ENCODE peak calls at places on chromosomes 3 and 15, in five cellular contexts. One of them, this sample, is unnamed.

GRCh38 chr3:133649486-133650068 is 12.2 kb downstream of the TOPBP1 start:
- DNase-seq in astrocyte of the spinal cord: no peak
- DNase-seq in effector memory CD4-positive, alpha-beta T cell: no peak
- DNase-seq in GM23338: no peak
- DNase-seq in AG09309: no peak
- DNase-seq in this sample: no peak

GRCh38 chr15:77533530-77533929 is 99.2 kb downstream of the LINGO1 start:
- DNase-seq in astrocyte of the spinal cord: no peak
- DNase-seq in effector memory CD4-positive, alpha-beta T cell: no peak
- DNase-seq in GM23338: peak; percentile 53
- DNase-seq in AG09309: no peak
- DNase-seq in this sample: no peak

GRCh38 chr3:187744169-187745151 is 808 bp downstream of the BCL6 start:
- DNase-seq in astrocyte of the spinal cord: peak; percentile 67
- DNase-seq in effector memory CD4-positive, alpha-beta T cell: peak; percentile 45
- DNase-seq in GM23338: peak; percentile 54
- DNase-seq in AG09309: no peak
- DNase-seq in this sample: no peak

GRCh38 chr3:143070977-143071551 is 48.5 kb upstream of the CHST2 start:
- DNase-seq in astrocyte of the spinal cord: peak; percentile 75
- DNase-seq in effector memory CD4-positive, alpha-beta T cell: no peak
- DNase-seq in GM23338: peak; percentile 76
- DNase-seq in AG09309: peak; percentile 90
- DNase-seq in this sample: peak; percentile 26

GRCh38 chr3:176953106-176954080 is 243.9 kb downstream of the TBL1XR1 start:
- DNase-seq in astrocyte of the spinal cord: peak; percentile 39
- DNase-seq in effector memory CD4-positive, alpha-beta T cell: no peak
- DNase-seq in GM23338: no peak
- DNase-seq in AG09309: peak; percentile 39
- DNase-seq in this sample: no peak

GRCh38 chr15:55744026-55744655 is 1.2 kb upstream of the PRTG start:
- DNase-seq in astrocyte of the spinal cord: no peak
- DNase-seq in effector memory CD4-positive, alpha-beta T cell: no peak
- DNase-seq in GM23338: no peak
- DNase-seq in AG09309: no peak
- DNase-seq in this sample: no peak

GRCh38 chr15:48842501-48842900 is 31.6 kb upstream of the CEP152 start:
- DNase-seq in astrocyte of the spinal cord: no peak
- DNase-seq in effector memory CD4-positive, alpha-beta T cell: no peak
- DNase-seq in GM23338: no peak
- DNase-seq in AG09309: no peak
- DNase-seq in this sample: no peak

GRCh38 chr3:5053021-5053831 is 68.9 kb upstream of the ARL8B start:
- DNase-seq in astrocyte of the spinal cord: peak; percentile 80
- DNase-seq in effector memory CD4-positive, alpha-beta T cell: no peak
- DNase-seq in GM23338: no peak
- DNase-seq in AG09309: peak; percentile 59
- DNase-seq in this sample: no peak

GRCh38 chr3:30679045-30679444 is 72.6 kb downstream of the TGFBR2 start:
- DNase-seq in astrocyte of the spinal cord: no peak
- DNase-seq in effector memory CD4-positive, alpha-beta T cell: no peak
- DNase-seq in GM23338: no peak
- DNase-seq in AG09309: no peak
- DNase-seq in this sample: no peak

GRCh38 chr15:101642361-101642760 is 9.8 kb downstream of the TM2D3 start:
- DNase-seq in astrocyte of the spinal cord: no peak
- DNase-seq in effector memory CD4-positive, alpha-beta T cell: no peak
- DNase-seq in GM23338: no peak
- DNase-seq in AG09309: no peak
- DNase-seq in this sample: no peak

GRCh38 chr3:134636406-134636805 is 14.4 kb downstream of the KY start:
- DNase-seq in astrocyte of the spinal cord: no peak
- DNase-seq in effector memory CD4-positive, alpha-beta T cell: no peak
- DNase-seq in GM23338: no peak
- DNase-seq in AG09309: no peak
- DNase-seq in this sample: no peak

GRCh38 chr3:13008114-13008995 is 64.9 kb downstream of the IQSEC1 start:
- DNase-seq in astrocyte of the spinal cord: no peak
- DNase-seq in effector memory CD4-positive, alpha-beta T cell: no peak
- DNase-seq in GM23338: no peak
- DNase-seq in AG09309: no peak
- DNase-seq in this sample: no peak

GRCh38 chr15:84588053-84588874 is 12.5 kb upstream of the ZSCAN2 start:
- DNase-seq in astrocyte of the spinal cord: peak; percentile 58
- DNase-seq in effector memory CD4-positive, alpha-beta T cell: peak; percentile 75
- DNase-seq in GM23338: peak; percentile 96
- DNase-seq in AG09309: no peak
- DNase-seq in this sample: peak; percentile 58

GRCh38 chr15:62739507-62739906 is 303.0 kb upstream of the TPM1 start:
- DNase-seq in astrocyte of the spinal cord: peak; percentile 37
- DNase-seq in effector memory CD4-positive, alpha-beta T cell: no peak
- DNase-seq in GM23338: no peak
- DNase-seq in AG09309: no peak
- DNase-seq in this sample: no peak

GRCh38 chr3:123285066-123285465 is 83.3 kb downstream of the SEC22A start:
- DNase-seq in astrocyte of the spinal cord: no peak
- DNase-seq in effector memory CD4-positive, alpha-beta T cell: no peak
- DNase-seq in GM23338: no peak
- DNase-seq in AG09309: no peak
- DNase-seq in this sample: no peak

GRCh38 chr3:151383111-151383510 is 1.4 kb downstream of the P2RY12 start:
- DNase-seq in astrocyte of the spinal cord: no peak
- DNase-seq in effector memory CD4-positive, alpha-beta T cell: no peak
- DNase-seq in GM23338: no peak
- DNase-seq in AG09309: no peak
- DNase-seq in this sample: no peak

GRCh38 chr3:151379083-151379734 is 5.3 kb downstream of the P2RY12 start:
- DNase-seq in astrocyte of the spinal cord: no peak
- DNase-seq in effector memory CD4-positive, alpha-beta T cell: no peak
- DNase-seq in GM23338: peak; percentile 69
- DNase-seq in AG09309: no peak
- DNase-seq in this sample: no peak

GRCh38 chr3:151372063-151372820 is 12.3 kb downstream of the P2RY12 start:
- DNase-seq in astrocyte of the spinal cord: peak; percentile 23
- DNase-seq in effector memory CD4-positive, alpha-beta T cell: no peak
- DNase-seq in GM23338: no peak
- DNase-seq in AG09309: no peak
- DNase-seq in this sample: no peak

GRCh38 chr3:151382671-151383070 is 1.9 kb downstream of the P2RY12 start:
- DNase-seq in astrocyte of the spinal cord: no peak
- DNase-seq in effector memory CD4-positive, alpha-beta T cell: no peak
- DNase-seq in GM23338: no peak
- DNase-seq in AG09309: no peak
- DNase-seq in this sample: no peak

GRCh38 chr3:151377768-151378385 is 6.7 kb downstream of the P2RY12 start:
- DNase-seq in astrocyte of the spinal cord: no peak
- DNase-seq in effector memory CD4-positive, alpha-beta T cell: no peak
- DNase-seq in GM23338: no peak
- DNase-seq in AG09309: no peak
- DNase-seq in this sample: no peak
- H3K4me3 ChIP-seq in astrocyte of the spinal cord: no peak overlapping the region
- H3K4me3 ChIP-seq in effector memory CD4-positive, alpha-beta T cell: no peak overlapping the region
- H3K4me3 ChIP-seq in GM23338: no peak overlapping the region
- H3K4me3 ChIP-seq in AG09309: no peak overlapping the region
- H3K4me3 ChIP-seq in this sample: no peak overlapping the region

DNA sequence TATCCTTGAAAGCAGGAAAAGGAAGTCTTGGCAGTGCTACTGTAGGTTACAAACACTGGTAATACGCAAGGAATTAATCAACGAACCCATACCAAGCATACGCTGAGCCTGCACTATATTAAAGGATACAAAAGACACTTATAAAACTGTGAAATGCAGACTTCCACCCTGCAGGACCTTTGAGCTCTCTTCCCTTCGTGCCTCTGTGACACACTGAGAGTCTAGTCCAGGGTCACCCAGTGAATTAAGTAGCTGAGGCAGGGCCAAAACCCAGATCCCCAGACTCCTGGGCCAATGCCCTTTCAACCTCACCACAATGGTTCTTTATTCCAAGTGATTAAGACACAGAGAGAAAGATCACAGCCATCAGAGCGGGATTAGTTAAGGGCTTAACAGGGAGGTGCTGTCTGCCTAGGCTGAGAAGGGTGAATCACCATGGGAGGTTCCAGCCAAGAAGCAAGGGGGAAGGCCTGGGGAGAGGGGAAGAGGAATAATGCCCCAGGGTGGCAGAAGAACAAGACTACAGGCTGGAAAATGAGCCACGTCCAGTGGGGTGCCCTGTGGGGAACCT is 6.8 kb downstream of the ANXA2 start:
- DNase-seq in astrocyte of the spinal cord: peak; percentile 88
- DNase-seq in effector memory CD4-positive, alpha-beta T cell: no peak
- DNase-seq in GM23338: peak; percentile 61
- DNase-seq in AG09309: no peak
- DNase-seq in this sample: no peak
- H3K4me3 ChIP-seq in astrocyte of the spinal cord: peak overlapping the region; percentile 91
- H3K4me3 ChIP-seq in effector memory CD4-positive, alpha-beta T cell: no peak overlapping the region
- H3K4me3 ChIP-seq in GM23338: no peak overlapping the region
- H3K4me3 ChIP-seq in AG09309: peak overlapping the region; percentile 21
- H3K4me3 ChIP-seq in this sample: peak overlapping the region; percentile 32

DNA sequence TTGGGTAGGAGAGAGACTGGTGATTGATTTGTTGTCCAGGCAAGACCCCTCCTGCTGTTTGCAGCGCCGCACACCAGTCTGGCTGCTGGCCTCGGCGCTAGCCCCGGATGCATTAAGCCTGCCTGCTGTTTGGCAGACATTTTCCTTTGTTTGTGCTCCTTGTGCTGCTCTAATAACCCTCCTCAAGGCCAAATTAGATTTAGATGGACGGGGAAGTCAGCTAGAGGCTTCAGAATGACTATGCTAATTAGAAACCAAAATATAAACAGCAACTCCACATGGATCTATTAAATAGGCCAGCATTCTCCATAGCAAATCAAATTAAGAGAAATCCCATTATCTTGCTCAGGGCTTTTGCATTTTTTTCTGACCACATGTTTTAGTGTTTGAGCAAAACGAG is 445.2 kb downstream of the SQOR start:
- DNase-seq in astrocyte of the spinal cord: peak; percentile 11
- DNase-seq in effector memory CD4-positive, alpha-beta T cell: no peak
- DNase-seq in GM23338: peak; percentile 11
- DNase-seq in AG09309: no peak
- DNase-seq in this sample: no peak
- H3K4me3 ChIP-seq in astrocyte of the spinal cord: no peak overlapping the region
- H3K4me3 ChIP-seq in effector memory CD4-positive, alpha-beta T cell: no peak overlapping the region
- H3K4me3 ChIP-seq in GM23338: no peak overlapping the region
- H3K4me3 ChIP-seq in AG09309: no peak overlapping the region
- H3K4me3 ChIP-seq in this sample: no peak overlapping the region

GRCh38 chr15:69074011-69074842 is 59.7 kb downstream of the NOX5 start:
- DNase-seq in astrocyte of the spinal cord: peak; percentile 57
- DNase-seq in effector memory CD4-positive, alpha-beta T cell: no peak
- DNase-seq in GM23338: peak; percentile 84
- DNase-seq in AG09309: no peak
- DNase-seq in this sample: peak; percentile 22

GRCh38 chr15:69071265-69071664 is 56.8 kb downstream of the NOX5 start:
- DNase-seq in astrocyte of the spinal cord: no peak
- DNase-seq in effector memory CD4-positive, alpha-beta T cell: no peak
- DNase-seq in GM23338: no peak
- DNase-seq in AG09309: no peak
- DNase-seq in this sample: no peak

GRCh38 chr15:69075467-69075866 is 61.0 kb downstream of the NOX5 start:
- DNase-seq in astrocyte of the spinal cord: no peak
- DNase-seq in effector memory CD4-positive, alpha-beta T cell: no peak
- DNase-seq in GM23338: no peak
- DNase-seq in AG09309: no peak
- DNase-seq in this sample: no peak

GRCh38 chr15:69078638-69079037 is 64.1 kb downstream of the NOX5 start:
- DNase-seq in astrocyte of the spinal cord: no peak
- DNase-seq in effector memory CD4-positive, alpha-beta T cell: no peak
- DNase-seq in GM23338: no peak
- DNase-seq in AG09309: no peak
- DNase-seq in this sample: no peak

GRCh38 chr15:69074843-69075224 is 60.3 kb downstream of the NOX5 start:
- DNase-seq in astrocyte of the spinal cord: peak; percentile 12
- DNase-seq in effector memory CD4-positive, alpha-beta T cell: no peak
- DNase-seq in GM23338: peak; percentile 77
- DNase-seq in AG09309: no peak
- DNase-seq in this sample: no peak
- H3K4me3 ChIP-seq in astrocyte of the spinal cord: peak overlapping the region; percentile 54
- H3K4me3 ChIP-seq in effector memory CD4-positive, alpha-beta T cell: no peak overlapping the region
- H3K4me3 ChIP-seq in GM23338: peak overlapping the region; percentile 80
- H3K4me3 ChIP-seq in AG09309: peak overlapping the region; percentile 78
- H3K4me3 ChIP-seq in this sample: peak overlapping the region; percentile 55

GRCh38 chr15:40872791-40873526 is 1.1 kb downstream of the RHOV start:
- DNase-seq in astrocyte of the spinal cord: no peak
- DNase-seq in effector memory CD4-positive, alpha-beta T cell: no peak
- DNase-seq in GM23338: no peak
- DNase-seq in AG09309: no peak
- DNase-seq in this sample: no peak
- H3K4me3 ChIP-seq in astrocyte of the spinal cord: no peak overlapping the region
- H3K4me3 ChIP-seq in effector memory CD4-positive, alpha-beta T cell: no peak overlapping the region
- H3K4me3 ChIP-seq in GM23338: peak overlapping the region; percentile 85
- H3K4me3 ChIP-seq in AG09309: no peak overlapping the region
- H3K4me3 ChIP-seq in this sample: peak overlapping the region; percentile 48

GRCh38 chr15:32122013-32122412 is 91.7 kb downstream of the CHRNA7 start:
- DNase-seq in astrocyte of the spinal cord: no peak
- DNase-seq in effector memory CD4-positive, alpha-beta T cell: no peak
- DNase-seq in GM23338: no peak
- DNase-seq in AG09309: no peak
- DNase-seq in this sample: no peak

GRCh38 chr15:32119286-32119685 is 89.0 kb downstream of the CHRNA7 start:
- DNase-seq in astrocyte of the spinal cord: no peak
- DNase-seq in effector memory CD4-positive, alpha-beta T cell: no peak
- DNase-seq in GM23338: no peak
- DNase-seq in AG09309: no peak
- DNase-seq in this sample: no peak

GRCh38 chr15:32117122-32117521 is 86.8 kb downstream of the CHRNA7 start:
- DNase-seq in astrocyte of the spinal cord: no peak
- DNase-seq in effector memory CD4-positive, alpha-beta T cell: no peak
- DNase-seq in GM23338: no peak
- DNase-seq in AG09309: no peak
- DNase-seq in this sample: no peak

GRCh38 chr15:32120577-32121465 is 90.5 kb downstream of the CHRNA7 start:
- DNase-seq in astrocyte of the spinal cord: no peak
- DNase-seq in effector memory CD4-positive, alpha-beta T cell: no peak
- DNase-seq in GM23338: no peak
- DNase-seq in AG09309: no peak
- DNase-seq in this sample: no peak

GRCh38 chr15:32119694-32120330 is 89.5 kb downstream of the CHRNA7 start:
- DNase-seq in astrocyte of the spinal cord: no peak
- DNase-seq in effector memory CD4-positive, alpha-beta T cell: no peak
- DNase-seq in GM23338: no peak
- DNase-seq in AG09309: no peak
- DNase-seq in this sample: no peak
- H3K4me3 ChIP-seq in astrocyte of the spinal cord: no peak overlapping the region
- H3K4me3 ChIP-seq in effector memory CD4-positive, alpha-beta T cell: no peak overlapping the region
- H3K4me3 ChIP-seq in GM23338: no peak overlapping the region
- H3K4me3 ChIP-seq in AG09309: no peak overlapping the region
- H3K4me3 ChIP-seq in this sample: no peak overlapping the region

DNA sequence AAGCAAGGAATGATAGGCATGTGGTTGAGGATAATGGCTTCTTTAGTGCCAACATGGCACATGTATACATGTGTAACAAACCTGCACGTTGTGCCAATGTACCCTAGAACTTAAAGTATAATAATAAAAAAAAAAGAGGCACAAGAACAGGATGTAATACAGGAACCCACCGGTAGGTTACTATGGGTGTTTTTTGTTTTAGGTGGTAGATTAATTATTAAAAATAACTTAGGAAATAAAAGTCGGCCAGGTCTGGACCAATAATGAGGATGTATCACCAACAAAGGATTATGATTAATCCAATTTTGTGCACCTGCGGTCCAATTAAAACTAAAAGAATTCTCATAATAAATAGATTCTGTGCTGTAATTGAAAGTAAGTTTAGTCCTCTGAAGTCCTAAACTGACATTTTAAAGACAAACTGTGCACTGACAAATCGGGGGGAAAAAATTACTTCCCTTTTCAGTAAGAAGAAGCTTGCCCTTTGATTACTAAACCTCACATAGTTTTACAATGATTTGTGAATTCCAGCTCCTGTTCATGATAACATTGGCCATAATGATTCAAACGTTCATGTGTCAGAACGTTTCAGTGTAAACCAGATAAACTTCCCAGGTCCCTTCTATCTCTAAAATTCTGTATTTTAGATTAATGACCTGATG is 62.2 kb downstream of the CASR start:
- DNase-seq in astrocyte of the spinal cord: peak; percentile 6
- DNase-seq in effector memory CD4-positive, alpha-beta T cell: no peak
- DNase-seq in GM23338: no peak
- DNase-seq in AG09309: peak; percentile 29
- DNase-seq in this sample: no peak
- H3K4me3 ChIP-seq in astrocyte of the spinal cord: no peak overlapping the region
- H3K4me3 ChIP-seq in effector memory CD4-positive, alpha-beta T cell: no peak overlapping the region
- H3K4me3 ChIP-seq in GM23338: no peak overlapping the region
- H3K4me3 ChIP-seq in AG09309: peak overlapping the region; percentile 22
- H3K4me3 ChIP-seq in this sample: no peak overlapping the region